ENCODE peak calls at places on chromosome 20, in four cellular contexts. V, D, L and R are unnamed samples.

GRCh38 chr20:1840865-1841553 is 54.2 kb upstream of the SIRPA start:
- DNase-seq in V (no peak), D (no peak), L (no peak), R (no peak)

GRCh38 chr20:44709797-44710196 is 5.4 kb upstream of the CCN5 start:
- DNase-seq in V (no peak), D (no peak), L (no peak), R (no peak)

GRCh38 chr20:2858591-2858990 is 14.7 kb upstream of the PTPRA start:
- DNase-seq in V (no peak), D (no peak), L (no peak), R (no peak)

GRCh38 chr20:9565910-9566550 is 51.6 kb downstream of the LAMP5 start:
- DNase-seq in V (no peak), D (no peak), L (no peak), R (no peak)

GRCh38 chr20:31593221-31594001 is 11.7 kb upstream of the ID1 start:
- DNase-seq in V (peak), D (no peak), L (no peak), R (peak)

GRCh38 chr20:63027425-63028389 is 20.9 kb upstream of the BHLHE23 start:
- DNase-seq in V (no peak), D (no peak), L (peak), R (no peak)

GRCh38 chr20:50788045-50788867 is 6.6 kb upstream of the BCAS4 start:
- DNase-seq in V (peak), D (no peak), L (no peak), R (peak)

GRCh38 chr20:17381701-17382100 is 149.5 kb downstream of the BFSP1 start:
- DNase-seq in V (no peak), D (no peak), L (no peak), R (no peak)

GRCh38 chr20:39825950-39826349 is 863.1 kb downstream of the MAFB start:
- DNase-seq in V (peak), D (no peak), L (no peak), R (peak)

GRCh38 chr20:56504373-56505005 is 20.1 kb upstream of the FAM209A start:
- DNase-seq in V (peak), D (peak), L (peak), R (no peak)

GRCh38 chr20:3802524-3803239 is 6.6 kb downstream of the CDC25B start:
- DNase-seq in V (no peak), D (no peak), L (no peak), R (no peak)

GRCh38 chr20:40689100-40689942 is at the start of gene MAFB:
- DNase-seq in V (peak), D (peak), L (peak), R (peak)

GRCh38 chr20:49259799-49260198 is 18.1 kb downstream of the ZNFX1 start:
- DNase-seq in V (no peak), D (no peak), L (no peak), R (no peak)

GRCh38 chr20:52150440-52151258 is 40.9 kb downstream of the ZFP64 start:
- DNase-seq in V (peak), D (peak), L (peak), R (peak)

GRCh38 chr20:18585134-18585533 is 2.7 kb upstream of the DTD1 start:
- DNase-seq in V (peak), D (no peak), L (no peak), R (peak)

GRCh38 chr20:23320317-23320716 is 30.3 kb upstream of the NXT1 start:
- DNase-seq in V (peak), D (no peak), L (no peak), R (no peak)

GRCh38 chr20:14334306-14334930 is 3.0 kb downstream of the FLRT3 start:
- DNase-seq in V (peak), D (peak), L (no peak), R (peak)

GRCh38 chr20:55142932-55143331 is 667.5 kb downstream of the DOK5 start:
- DNase-seq in V (no peak), D (no peak), L (no peak), R (no peak)